ENCODE peak calls at places on chromosomes 4 and X, in five cellular contexts. Q, H, J, T and C are unnamed samples.

GRCh38 chr4:182975806-182976205 is 58.6 kb upstream of the DCTD start:
- DNase-seq in Q (peak; percentile 85), H (peak; percentile 92), J (peak; percentile 92), T (no peak), C (no peak)

GRCh38 chr4:5589495-5589894 is 118.9 kb downstream of the EVC2 start:
- DNase-seq in Q (no peak), H (no peak), J (no peak), T (no peak), C (no peak)

GRCh38 chr4:169312690-169313422 is 42.1 kb upstream of the SH3RF1 start:
- DNase-seq in Q (peak; percentile 70), H (no peak), J (no peak), T (no peak), C (no peak)

GRCh38 chr4:8433181-8433580 is 7.3 kb downstream of the ACOX3 start:
- DNase-seq in Q (no peak), H (no peak), J (no peak), T (no peak), C (no peak)

GRCh38 chrX:29661290-29661689 is 554.1 kb upstream of the MAGEB2 start:
- DNase-seq in Q (peak; percentile 59), H (peak; percentile 9), J (peak; percentile 83), T (no peak), C (no peak)

GRCh38 chr4:175770555-175770954 is 41.5 kb downstream of the GPM6A start:
- DNase-seq in Q (peak; percentile 10), H (peak; percentile 44), J (no peak), T (no peak), C (no peak)

GRCh38 chrX:13469963-13470679 is 99.3 kb upstream of the EGFL6 start:
- DNase-seq in Q (peak; percentile 58), H (peak; percentile 66), J (peak; percentile 73), T (no peak), C (no peak)

GRCh38 chr4:577499-578450 is 1.7 kb upstream of the TMEM271 start:
- DNase-seq in Q (no peak), H (peak; percentile 54), J (peak; percentile 36), T (peak; percentile 31), C (peak; percentile 70)

GRCh38 chrX:40151211-40152172 is 53.7 kb upstream of the BCOR start:
- DNase-seq in Q (peak; percentile 55), H (no peak), J (no peak), T (no peak), C (peak; percentile 72)

GRCh38 chrX:41475611-41476241 is 28.6 kb downstream of the NYX start:
- DNase-seq in Q (no peak), H (no peak), J (no peak), T (no peak), C (peak; percentile 91)

GRCh38 chr4:71595576-71596108 is 188.2 kb downstream of the GC start:
- DNase-seq in Q (no peak), H (peak; percentile 19), J (peak; percentile 15), T (no peak), C (no peak)

GRCh38 chr4:78749972-78750727 is 26.0 kb upstream of the BMP2K start:
- DNase-seq in Q (no peak), H (no peak), J (no peak), T (no peak), C (no peak)

GRCh38 chr4:2281575-2282343 is 19.9 kb upstream of the MXD4 start:
- DNase-seq in Q (no peak), H (no peak), J (no peak), T (no peak), C (no peak)

GRCh38 chrX:40155617-40156471 is 58.1 kb upstream of the BCOR start:
- DNase-seq in Q (no peak), H (peak; percentile 35), J (no peak), T (no peak), C (peak; percentile 64)

GRCh38 chr4:84480082-84480481 is 19.0 kb downstream of the NKX6-1 start:
- DNase-seq in Q (no peak), H (no peak), J (no peak), T (no peak), C (no peak)

GRCh38 chr4:84479663-84480062 is 19.4 kb downstream of the NKX6-1 start:
- DNase-seq in Q (peak; percentile 12), H (no peak), J (no peak), T (no peak), C (peak; percentile 59)

GRCh38 chr4:84482564-84483563 is 16.2 kb downstream of the NKX6-1 start:
- DNase-seq in Q (no peak), H (peak; percentile 53), J (no peak), T (no peak), C (peak; percentile 54)

GRCh38 chr4:84481879-84482245 is 17.2 kb downstream of the NKX6-1 start:
- DNase-seq in Q (no peak), H (no peak), J (no peak), T (no peak), C (peak; percentile 54)

DNA sequence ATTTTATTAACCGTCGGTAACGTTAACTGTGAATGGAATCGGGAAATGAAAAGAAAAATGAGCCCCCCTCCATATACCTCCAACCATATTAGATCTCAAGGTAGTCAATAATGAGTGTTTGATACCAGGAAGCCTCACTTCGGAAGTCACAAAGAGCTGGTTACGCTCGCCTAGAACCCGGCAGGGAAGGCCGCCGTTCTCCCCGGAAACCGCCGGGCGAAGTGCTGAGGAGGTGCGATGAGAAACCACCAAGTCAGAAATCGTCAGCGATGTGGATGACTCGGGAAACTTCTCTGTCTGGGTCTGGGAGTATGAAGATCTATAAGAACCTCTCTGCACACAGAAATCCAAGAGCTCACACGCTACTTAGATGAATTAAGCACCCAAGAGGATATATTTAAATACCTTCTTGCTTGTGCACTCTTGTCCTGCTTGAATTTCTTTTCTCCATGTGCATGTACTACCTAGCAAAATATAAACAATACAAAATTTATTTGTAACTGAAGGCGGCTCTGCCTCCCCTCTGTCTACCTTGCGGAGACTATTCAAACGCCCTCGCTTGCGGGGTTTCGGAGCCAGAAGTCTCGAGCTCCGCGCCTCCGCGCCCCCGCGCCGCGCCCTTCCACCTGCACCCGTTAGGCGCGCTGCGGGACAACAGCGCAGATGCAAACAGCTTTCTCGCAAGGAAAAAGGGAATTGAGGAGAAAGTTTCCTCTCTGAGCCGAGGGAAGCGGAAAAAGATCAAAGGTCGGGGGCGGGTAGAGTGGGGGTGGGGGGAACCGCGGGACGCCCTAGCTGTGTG is 17.8 kb downstream of the NKX6-1 start:
- DNase-seq in Q (no peak), H (no peak), J (no peak), T (no peak), C (peak; percentile 63)
- TF ChIP-seq EZH2 in Q (no peak), H (peak; percentile 87), J (no peak), T (peak; percentile 92), C (peak; percentile 94)

GRCh38 chrX:134173541-134174272 is 63.3 kb upstream of the CCDC160 start:
- DNase-seq in Q (no peak), H (no peak), J (no peak), T (no peak), C (peak; percentile 77)
- TF ChIP-seq EZH2 in Q (peak; percentile 89), H (no peak), J (peak; percentile 71), T (no peak), C (no peak)

GRCh38 chr4:140315970-140316369 is 57.5 kb upstream of the SCOC start:
- DNase-seq in Q (no peak), H (no peak), J (no peak), T (peak; percentile 41), C (peak; percentile 54)
- TF ChIP-seq EZH2 in Q (no peak), H (no peak), J (no peak), T (no peak), C (no peak)

DNA sequence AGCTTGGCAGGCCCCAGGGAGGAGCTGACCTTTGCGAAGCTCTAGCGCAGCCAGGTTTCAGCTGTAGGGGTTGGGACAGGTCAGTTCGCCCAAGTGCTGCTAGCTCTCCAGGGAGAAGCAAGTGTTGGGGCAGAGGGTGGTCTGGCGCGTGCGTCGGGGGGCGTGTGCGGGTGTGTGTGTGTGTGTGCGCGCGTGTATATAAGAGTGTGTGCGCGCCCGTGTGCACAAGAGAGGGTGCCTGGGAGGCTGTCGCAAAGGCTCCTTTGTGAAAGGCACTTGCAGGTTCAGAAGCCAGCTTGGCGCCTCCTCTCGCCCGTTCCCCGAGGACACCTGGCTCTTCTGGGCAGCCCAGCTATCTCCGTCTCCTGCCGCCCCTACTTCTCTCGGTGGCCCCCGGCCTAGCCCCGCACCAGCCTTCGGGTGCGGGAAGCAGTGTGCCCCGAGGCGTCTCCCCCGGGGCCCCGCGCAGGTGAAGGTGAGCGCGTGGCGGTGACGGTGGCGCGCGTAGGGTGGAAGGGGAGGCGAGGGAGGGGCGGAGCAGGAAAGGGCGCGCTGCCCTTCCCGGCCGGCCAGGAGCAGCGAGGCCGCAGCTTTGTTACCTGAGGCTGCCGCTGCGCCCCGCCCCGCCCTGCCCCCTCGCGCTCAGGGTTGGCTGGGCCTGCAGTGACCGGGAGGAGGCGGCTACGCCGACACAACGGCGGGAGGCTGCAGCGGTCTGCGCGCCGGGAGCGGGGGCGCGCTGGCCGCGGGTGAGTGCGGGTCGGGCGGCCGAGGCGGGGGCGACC is at the start of gene FHDC1:
- DNase-seq in Q (peak; percentile 76), H (peak; percentile 39), J (peak; percentile 45), T (no peak), C (peak; percentile 91)
- TF ChIP-seq EZH2 in Q (no peak), H (no peak), J (peak; percentile 62), T (no peak), C (no peak)

GRCh38 chr4:3807861-3808521 is 41.8 kb downstream of the ADRA2C start:
- DNase-seq in Q (no peak), H (no peak), J (no peak), T (no peak), C (peak; percentile 88)
- TF ChIP-seq EZH2 in Q (no peak), H (no peak), J (no peak), T (no peak), C (peak; percentile 35)

DNA sequence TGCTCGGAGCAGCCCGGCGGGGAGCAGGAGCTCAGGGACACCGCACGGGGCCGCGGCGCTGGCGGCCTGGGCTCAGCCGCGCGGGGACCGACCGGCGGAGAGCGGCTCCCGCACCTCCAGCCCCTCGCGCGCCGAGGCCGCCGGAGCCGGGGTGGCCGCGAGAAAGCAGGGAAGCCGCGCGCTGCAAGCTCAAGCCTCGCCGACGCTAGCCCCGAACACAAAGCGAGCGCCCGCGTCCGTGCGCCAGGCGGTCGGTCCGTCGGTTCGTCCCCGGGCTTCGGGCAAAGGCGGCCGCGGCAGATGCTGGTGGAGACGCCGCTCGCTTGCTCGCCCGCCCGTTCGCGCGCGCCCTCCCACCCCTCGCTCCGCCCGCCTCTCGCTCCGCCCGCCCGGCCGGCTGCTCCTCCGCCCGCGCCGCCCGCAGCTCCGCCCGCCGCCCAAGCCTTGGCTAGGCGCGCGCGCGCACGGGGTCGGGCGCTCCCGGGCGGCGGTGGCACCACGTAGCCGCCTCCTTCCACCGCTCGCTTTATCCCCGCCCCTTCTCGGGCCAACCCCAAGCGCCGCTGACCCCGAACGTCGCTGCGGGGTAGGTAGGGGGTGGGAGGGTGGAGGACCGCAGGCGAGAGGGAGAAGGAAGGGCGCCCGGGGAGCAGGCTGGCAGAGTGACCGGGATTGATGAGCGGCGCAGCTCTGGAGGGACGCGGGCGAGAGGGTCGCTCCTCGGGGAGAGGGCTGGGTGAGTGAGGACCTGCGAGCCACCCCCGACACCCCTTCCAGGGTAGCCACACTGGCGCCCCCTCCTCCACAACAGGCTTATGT is at the start of gene TSPAN5:
- DNase-seq in Q (peak; percentile 79), H (peak; percentile 94), J (peak; percentile 81), T (no peak), C (peak; percentile 95)
- TF ChIP-seq EZH2 in Q (no peak), H (no peak), J (no peak), T (no peak), C (peak; percentile 0)

GRCh38 chrX:139324756-139325155 is 205.8 kb upstream of the F9 start:
- DNase-seq in Q (no peak), H (no peak), J (no peak), T (no peak), C (no peak)

GRCh38 chrX:139332441-139332840 is 198.1 kb upstream of the F9 start:
- DNase-seq in Q (no peak), H (no peak), J (no peak), T (no peak), C (no peak)

GRCh38 chrX:139327355-139327754 is 203.2 kb upstream of the F9 start:
- DNase-seq in Q (no peak), H (no peak), J (no peak), T (no peak), C (no peak)
- TF ChIP-seq EZH2 in Q (no peak), H (no peak), J (no peak), T (no peak), C (no peak)